ENCODE peak calls at places on chromosomes 16 and 17, in six cellular contexts. One of them, this sample, is unnamed.

GRCh38 chr17:68457539-68458259 is 403 bp upstream of the WIPI1 start:
- DNase-seq in fibroblast of lung: peak
- DNase-seq in stimulated activated CD8-positive, alpha-beta memory T cell treated with anti-CD3 and anti-CD28 coated beads, Interleukin-2, amount 100 ng/mL, for 1 hour: peak
- DNase-seq in HS-5: peak
- DNase-seq in DMS153: peak
- DNase-seq in hepatic stellate cell: peak
- DNase-seq in this sample: peak

GRCh38 chr16:52561910-52562741 is 15.2 kb upstream of the TOX3 start:
- DNase-seq in stimulated activated CD8-positive, alpha-beta memory T cell treated with anti-CD3 and anti-CD28 coated beads, Interleukin-2, amount 100 ng/mL, for 1 hour: no peak
- DNase-seq in hepatic stellate cell: no peak
- DNase-seq in fibroblast of lung: no peak
- DNase-seq in DMS153: peak
- DNase-seq in HS-5: no peak
- DNase-seq in this sample: no peak

GRCh38 chr16:48536600-48537200 is 73.3 kb downstream of the N4BP1 start:
- DNase-seq in fibroblast of lung: peak
- DNase-seq in HS-5: no peak
- DNase-seq in stimulated activated CD8-positive, alpha-beta memory T cell treated with anti-CD3 and anti-CD28 coated beads, Interleukin-2, amount 100 ng/mL, for 1 hour: no peak
- DNase-seq in hepatic stellate cell: peak
- DNase-seq in DMS153: no peak
- DNase-seq in this sample: no peak

GRCh38 chr17:9811086-9811485 is 10.8 kb downstream of the GSG1L2 start:
- DNase-seq in HS-5: no peak
- DNase-seq in stimulated activated CD8-positive, alpha-beta memory T cell treated with anti-CD3 and anti-CD28 coated beads, Interleukin-2, amount 100 ng/mL, for 1 hour: no peak
- DNase-seq in fibroblast of lung: no peak
- DNase-seq in hepatic stellate cell: no peak
- DNase-seq in DMS153: no peak
- DNase-seq in this sample: no peak

GRCh38 chr17:53646835-53647234 is 175.9 kb upstream of the KIF2B start:
- DNase-seq in fibroblast of lung: no peak
- DNase-seq in HS-5: no peak
- DNase-seq in hepatic stellate cell: no peak
- DNase-seq in stimulated activated CD8-positive, alpha-beta memory T cell treated with anti-CD3 and anti-CD28 coated beads, Interleukin-2, amount 100 ng/mL, for 1 hour: no peak
- DNase-seq in DMS153: no peak
- DNase-seq in this sample: no peak

GRCh38 chr16:58020628-58021521 is 4.7 kb upstream of the MMP15 start:
- DNase-seq in DMS153: no peak
- DNase-seq in fibroblast of lung: peak
- DNase-seq in stimulated activated CD8-positive, alpha-beta memory T cell treated with anti-CD3 and anti-CD28 coated beads, Interleukin-2, amount 100 ng/mL, for 1 hour: peak
- DNase-seq in HS-5: peak
- DNase-seq in hepatic stellate cell: peak
- DNase-seq in this sample: peak

GRCh38 chr16:72962347-72962746 is 85.6 kb downstream of the ZFHX3 start:
- DNase-seq in DMS153: no peak
- DNase-seq in hepatic stellate cell: no peak
- DNase-seq in fibroblast of lung: no peak
- DNase-seq in stimulated activated CD8-positive, alpha-beta memory T cell treated with anti-CD3 and anti-CD28 coated beads, Interleukin-2, amount 100 ng/mL, for 1 hour: no peak
- DNase-seq in HS-5: no peak
- DNase-seq in this sample: no peak

GRCh38 chr17:7844292-7845154 is 10.3 kb upstream of the TMEM88 start:
- DNase-seq in fibroblast of lung: peak
- DNase-seq in stimulated activated CD8-positive, alpha-beta memory T cell treated with anti-CD3 and anti-CD28 coated beads, Interleukin-2, amount 100 ng/mL, for 1 hour: peak
- DNase-seq in DMS153: peak
- DNase-seq in HS-5: peak
- DNase-seq in hepatic stellate cell: peak
- DNase-seq in this sample: peak

GRCh38 chr17:70256751-70257150 is 87.4 kb downstream of the KCNJ2 start:
- DNase-seq in hepatic stellate cell: no peak
- DNase-seq in DMS153: no peak
- DNase-seq in HS-5: no peak
- DNase-seq in fibroblast of lung: no peak
- DNase-seq in stimulated activated CD8-positive, alpha-beta memory T cell treated with anti-CD3 and anti-CD28 coated beads, Interleukin-2, amount 100 ng/mL, for 1 hour: no peak
- DNase-seq in this sample: no peak

GRCh38 chr17:50283246-50283645 is 9.0 kb downstream of the TMEM92 start:
- DNase-seq in fibroblast of lung: no peak
- DNase-seq in DMS153: no peak
- DNase-seq in stimulated activated CD8-positive, alpha-beta memory T cell treated with anti-CD3 and anti-CD28 coated beads, Interleukin-2, amount 100 ng/mL, for 1 hour: no peak
- DNase-seq in hepatic stellate cell: no peak
- DNase-seq in HS-5: no peak
- DNase-seq in this sample: no peak

GRCh38 chr16:65833171-65833871 is 533.2 kb upstream of the CDH5 start:
- DNase-seq in fibroblast of lung: peak
- DNase-seq in stimulated activated CD8-positive, alpha-beta memory T cell treated with anti-CD3 and anti-CD28 coated beads, Interleukin-2, amount 100 ng/mL, for 1 hour: no peak
- DNase-seq in HS-5: peak
- DNase-seq in DMS153: no peak
- DNase-seq in hepatic stellate cell: peak
- DNase-seq in this sample: no peak

GRCh38 chr17:6475411-6475810 is 31.2 kb downstream of the PIMREG start:
- DNase-seq in hepatic stellate cell: no peak
- DNase-seq in fibroblast of lung: no peak
- DNase-seq in HS-5: no peak
- DNase-seq in stimulated activated CD8-positive, alpha-beta memory T cell treated with anti-CD3 and anti-CD28 coated beads, Interleukin-2, amount 100 ng/mL, for 1 hour: no peak
- DNase-seq in DMS153: no peak
- DNase-seq in this sample: no peak

GRCh38 chr16:31112711-31113419 is 4.6 kb upstream of the KAT8 start:
- DNase-seq in DMS153: no peak
- DNase-seq in stimulated activated CD8-positive, alpha-beta memory T cell treated with anti-CD3 and anti-CD28 coated beads, Interleukin-2, amount 100 ng/mL, for 1 hour: no peak
- DNase-seq in HS-5: no peak
- DNase-seq in hepatic stellate cell: no peak
- DNase-seq in fibroblast of lung: no peak
- DNase-seq in this sample: no peak

GRCh38 chr16:2761886-2762583 is 9.6 kb downstream of the SRRM2 start:
- DNase-seq in stimulated activated CD8-positive, alpha-beta memory T cell treated with anti-CD3 and anti-CD28 coated beads, Interleukin-2, amount 100 ng/mL, for 1 hour: no peak
- DNase-seq in DMS153: no peak
- DNase-seq in hepatic stellate cell: no peak
- DNase-seq in HS-5: no peak
- DNase-seq in fibroblast of lung: no peak
- DNase-seq in this sample: no peak

GRCh38 chr16:69500496-69500895 is 65.3 kb upstream of the NFAT5 start:
- DNase-seq in DMS153: no peak
- DNase-seq in stimulated activated CD8-positive, alpha-beta memory T cell treated with anti-CD3 and anti-CD28 coated beads, Interleukin-2, amount 100 ng/mL, for 1 hour: no peak
- DNase-seq in fibroblast of lung: no peak
- DNase-seq in hepatic stellate cell: no peak
- DNase-seq in HS-5: no peak
- DNase-seq in this sample: no peak

GRCh38 chr16:73251608-73252007 is 203.7 kb upstream of the ZFHX3 start:
- DNase-seq in HS-5: no peak
- DNase-seq in fibroblast of lung: no peak
- DNase-seq in DMS153: no peak
- DNase-seq in stimulated activated CD8-positive, alpha-beta memory T cell treated with anti-CD3 and anti-CD28 coated beads, Interleukin-2, amount 100 ng/mL, for 1 hour: no peak
- DNase-seq in hepatic stellate cell: no peak
- DNase-seq in this sample: no peak

GRCh38 chr16:74666010-74666421 is 661 bp downstream of the RFWD3 start:
- DNase-seq in fibroblast of lung: no peak
- DNase-seq in hepatic stellate cell: no peak
- DNase-seq in stimulated activated CD8-positive, alpha-beta memory T cell treated with anti-CD3 and anti-CD28 coated beads, Interleukin-2, amount 100 ng/mL, for 1 hour: no peak
- DNase-seq in DMS153: no peak
- DNase-seq in HS-5: no peak
- DNase-seq in this sample: no peak

GRCh38 chr16:22789281-22789945 is 24.5 kb upstream of the HS3ST2 start:
- DNase-seq in DMS153: no peak
- DNase-seq in fibroblast of lung: no peak
- DNase-seq in HS-5: peak
- DNase-seq in hepatic stellate cell: no peak
- DNase-seq in stimulated activated CD8-positive, alpha-beta memory T cell treated with anti-CD3 and anti-CD28 coated beads, Interleukin-2, amount 100 ng/mL, for 1 hour: no peak
- DNase-seq in this sample: no peak

GRCh38 chr16:56357765-56358322 is 67.5 kb downstream of the AMFR start:
- DNase-seq in DMS153: no peak
- DNase-seq in HS-5: no peak
- DNase-seq in hepatic stellate cell: no peak
- DNase-seq in fibroblast of lung: no peak
- DNase-seq in stimulated activated CD8-positive, alpha-beta memory T cell treated with anti-CD3 and anti-CD28 coated beads, Interleukin-2, amount 100 ng/mL, for 1 hour: no peak
- DNase-seq in this sample: peak

GRCh38 chr16:87836346-87836843 is 32.9 kb downstream of the SLC7A5 start:
- DNase-seq in stimulated activated CD8-positive, alpha-beta memory T cell treated with anti-CD3 and anti-CD28 coated beads, Interleukin-2, amount 100 ng/mL, for 1 hour: no peak
- DNase-seq in hepatic stellate cell: no peak
- DNase-seq in HS-5: no peak
- DNase-seq in DMS153: no peak
- DNase-seq in fibroblast of lung: no peak
- DNase-seq in this sample: no peak

GRCh38 chr16:56915311-56916105 is 16.4 kb upstream of the HERPUD1 start:
- DNase-seq in fibroblast of lung: peak
- DNase-seq in stimulated activated CD8-positive, alpha-beta memory T cell treated with anti-CD3 and anti-CD28 coated beads, Interleukin-2, amount 100 ng/mL, for 1 hour: no peak
- DNase-seq in hepatic stellate cell: no peak
- DNase-seq in DMS153: no peak
- DNase-seq in HS-5: no peak
- DNase-seq in this sample: no peak

GRCh38 chr17:29563816-29564215 is 3.0 kb downstream of the ABHD15 start:
- DNase-seq in DMS153: no peak
- DNase-seq in fibroblast of lung: no peak
- DNase-seq in HS-5: no peak
- DNase-seq in stimulated activated CD8-positive, alpha-beta memory T cell treated with anti-CD3 and anti-CD28 coated beads, Interleukin-2, amount 100 ng/mL, for 1 hour: no peak
- DNase-seq in hepatic stellate cell: no peak
- DNase-seq in this sample: no peak

GRCh38 chr17:6305613-6306360 is 129.1 kb downstream of the AIPL1 start:
- DNase-seq in hepatic stellate cell: no peak
- DNase-seq in fibroblast of lung: no peak
- DNase-seq in HS-5: no peak
- DNase-seq in stimulated activated CD8-positive, alpha-beta memory T cell treated with anti-CD3 and anti-CD28 coated beads, Interleukin-2, amount 100 ng/mL, for 1 hour: no peak
- DNase-seq in DMS153: peak
- DNase-seq in this sample: no peak

GRCh38 chr17:77475012-77475976 is 334.5 kb downstream of the SEC14L1 start:
- DNase-seq in HS-5: no peak
- DNase-seq in stimulated activated CD8-positive, alpha-beta memory T cell treated with anti-CD3 and anti-CD28 coated beads, Interleukin-2, amount 100 ng/mL, for 1 hour: no peak
- DNase-seq in DMS153: no peak
- DNase-seq in fibroblast of lung: peak
- DNase-seq in hepatic stellate cell: peak
- DNase-seq in this sample: no peak

GRCh38 chr16:87252269-87252970 is 64.8 kb downstream of the C16orf95 start:
- DNase-seq in DMS153: no peak
- DNase-seq in HS-5: no peak
- DNase-seq in stimulated activated CD8-positive, alpha-beta memory T cell treated with anti-CD3 and anti-CD28 coated beads, Interleukin-2, amount 100 ng/mL, for 1 hour: no peak
- DNase-seq in hepatic stellate cell: no peak
- DNase-seq in fibroblast of lung: no peak
- DNase-seq in this sample: no peak

GRCh38 chr17:77392376-77393273 is 251.9 kb downstream of the SEC14L1 start:
- DNase-seq in stimulated activated CD8-positive, alpha-beta memory T cell treated with anti-CD3 and anti-CD28 coated beads, Interleukin-2, amount 100 ng/mL, for 1 hour: no peak
- DNase-seq in HS-5: no peak
- DNase-seq in fibroblast of lung: peak
- DNase-seq in hepatic stellate cell: no peak
- DNase-seq in DMS153: peak
- DNase-seq in this sample: peak

GRCh38 chr17:4777969-4778760 is 6.5 kb downstream of the TM4SF5 start:
- DNase-seq in DMS153: no peak
- DNase-seq in stimulated activated CD8-positive, alpha-beta memory T cell treated with anti-CD3 and anti-CD28 coated beads, Interleukin-2, amount 100 ng/mL, for 1 hour: no peak
- DNase-seq in fibroblast of lung: no peak
- DNase-seq in hepatic stellate cell: no peak
- DNase-seq in HS-5: no peak
- DNase-seq in this sample: no peak

GRCh38 chr17:4901108-4901647 is 1.7 kb downstream of the CHRNE start:
- DNase-seq in hepatic stellate cell: no peak
- DNase-seq in fibroblast of lung: no peak
- DNase-seq in stimulated activated CD8-positive, alpha-beta memory T cell treated with anti-CD3 and anti-CD28 coated beads, Interleukin-2, amount 100 ng/mL, for 1 hour: no peak
- DNase-seq in DMS153: no peak
- DNase-seq in HS-5: no peak
- DNase-seq in this sample: no peak

GRCh38 chr17:62614142-62614541 is 13.3 kb upstream of the MRC2 start:
- DNase-seq in DMS153: no peak
- DNase-seq in HS-5: peak
- DNase-seq in stimulated activated CD8-positive, alpha-beta memory T cell treated with anti-CD3 and anti-CD28 coated beads, Interleukin-2, amount 100 ng/mL, for 1 hour: no peak
- DNase-seq in fibroblast of lung: peak
- DNase-seq in hepatic stellate cell: peak
- DNase-seq in this sample: peak

GRCh38 chr16:67458121-67458641 is 22.8 kb downstream of the ATP6V0D1 start:
- DNase-seq in HS-5: no peak
- DNase-seq in hepatic stellate cell: no peak
- DNase-seq in DMS153: no peak
- DNase-seq in stimulated activated CD8-positive, alpha-beta memory T cell treated with anti-CD3 and anti-CD28 coated beads, Interleukin-2, amount 100 ng/mL, for 1 hour: no peak
- DNase-seq in fibroblast of lung: no peak
- DNase-seq in this sample: peak

GRCh38 chr17:64005734-64006167 is 7.6 kb downstream of the PRR29 start:
- DNase-seq in stimulated activated CD8-positive, alpha-beta memory T cell treated with anti-CD3 and anti-CD28 coated beads, Interleukin-2, amount 100 ng/mL, for 1 hour: no peak
- DNase-seq in HS-5: no peak
- DNase-seq in fibroblast of lung: no peak
- DNase-seq in hepatic stellate cell: no peak
- DNase-seq in DMS153: peak
- DNase-seq in this sample: no peak

GRCh38 chr16:81641403-81642106 is 137.5 kb upstream of the PLCG2 start:
- DNase-seq in stimulated activated CD8-positive, alpha-beta memory T cell treated with anti-CD3 and anti-CD28 coated beads, Interleukin-2, amount 100 ng/mL, for 1 hour: no peak
- DNase-seq in hepatic stellate cell: no peak
- DNase-seq in fibroblast of lung: no peak
- DNase-seq in HS-5: no peak
- DNase-seq in DMS153: peak
- DNase-seq in this sample: no peak